ENCODE peak calls at places on chromosomes 6 and 20, in eight cellular contexts. S is upper lobe of left lung, R is endothelial cell, W is GM23338, Z is GM20000, T is endodermal cell, C is MM.1S, O is left ventricle myocardium inferior. L is an unnamed sample.

GRCh38 chr6:83824831-83825230 is 28.3 kb upstream of the RIPPLY2 start:
- DNase-seq in R (no peak), O (no peak), W (no peak), T (no peak), Z (no peak), C (no peak), S (no peak), L (no peak)

GRCh38 chr20:58692579-58693225 is at the start of gene NPEPL1:
- DNase-seq in Z (peak), W (peak), R (peak), T (peak), S (peak), O (peak), C (peak), L (peak)

GRCh38 chr6:77264970-77265369 is 198.3 kb downstream of the HTR1B start:
- DNase-seq in T (peak), Z (no peak), R (no peak), O (no peak), W (peak), C (no peak), S (no peak), L (no peak)

GRCh38 chr6:41960026-41960425 is 18.4 kb upstream of the CCND3 start:
- DNase-seq in R (no peak), S (no peak), O (no peak), W (no peak), Z (no peak), C (no peak), T (no peak), L (no peak)

GRCh38 chr20:4014031-4014474 is 1.3 kb downstream of the RNF24 start:
- DNase-seq in T (peak), R (no peak), Z (peak), W (peak), O (no peak), C (peak), S (no peak), L (no peak)

GRCh38 chr20:62080249-62080993 is 14.7 kb upstream of the TAF4 start:
- DNase-seq in R (no peak), C (no peak), W (no peak), O (no peak), S (no peak), T (no peak), Z (no peak), L (no peak)

GRCh38 chr6:121055572-121056163 is 278.6 kb downstream of the TBC1D32 start:
- DNase-seq in T (no peak), R (peak), S (no peak), C (peak), Z (peak), O (no peak), W (peak), L (no peak)

GRCh38 chr6:135451617-135452190 is 45.8 kb downstream of the AHI1 start:
- DNase-seq in Z (peak), C (peak), W (peak), S (no peak), T (no peak), O (no peak), R (no peak), L (no peak)

GRCh38 chr20:23783447-23783846 is 32.7 kb upstream of the CST1 start:
- DNase-seq in T (no peak), S (no peak), R (no peak), Z (no peak), W (no peak), O (no peak), C (no peak), L (no peak)

GRCh38 chr20:23782366-23782983 is 31.7 kb upstream of the CST1 start:
- DNase-seq in T (peak), S (no peak), W (peak), O (no peak), R (peak), C (peak), Z (peak), L (no peak)
- TF ChIP-seq CTCF in T (peak), S (no peak), W (peak), O (peak), R (peak), C (peak), Z (peak), L (peak)

GRCh38 chr6:79250559-79250958 is 16.1 kb upstream of the HMGN3 start:
- DNase-seq in S (no peak), R (no peak), C (no peak), Z (no peak), O (no peak), W (no peak), T (no peak), L (no peak)

GRCh38 chr6:79246891-79247290 is 12.4 kb upstream of the HMGN3 start:
- DNase-seq in C (peak), R (no peak), O (no peak), S (no peak), T (no peak), Z (peak), W (no peak), L (no peak)

GRCh38 chr6:79249136-79249535 is 14.7 kb upstream of the HMGN3 start:
- DNase-seq in R (no peak), C (peak), Z (no peak), O (no peak), S (no peak), T (no peak), W (no peak), L (no peak)

DNA sequence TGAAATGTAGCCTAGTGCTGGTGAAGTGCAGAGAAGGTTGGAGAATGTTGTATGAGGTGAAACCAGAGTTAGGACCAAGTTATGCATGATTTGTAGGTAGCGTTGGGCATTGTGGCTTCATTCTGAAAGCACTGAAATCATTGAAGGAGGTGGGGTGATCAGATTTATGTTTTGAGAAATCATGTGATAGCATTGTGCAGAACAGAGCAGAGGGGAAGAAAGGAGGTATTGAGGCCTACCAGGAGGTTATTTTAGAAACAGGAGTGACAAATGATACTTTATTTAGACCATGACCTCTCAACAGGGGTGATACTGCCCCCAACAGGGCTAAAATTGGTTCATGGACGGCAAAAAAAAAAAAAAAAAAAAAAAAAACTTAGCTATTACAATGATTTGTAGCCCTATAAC is 15.6 kb upstream of the HMGN3 start:
- DNase-seq in Z (peak), O (no peak), S (no peak), R (no peak), C (peak), T (no peak), W (peak), L (no peak)
- TF ChIP-seq CTCF in Z (no peak), O (peak), S (no peak), R (peak), C (peak), T (peak), W (peak), L (no peak)

DNA sequence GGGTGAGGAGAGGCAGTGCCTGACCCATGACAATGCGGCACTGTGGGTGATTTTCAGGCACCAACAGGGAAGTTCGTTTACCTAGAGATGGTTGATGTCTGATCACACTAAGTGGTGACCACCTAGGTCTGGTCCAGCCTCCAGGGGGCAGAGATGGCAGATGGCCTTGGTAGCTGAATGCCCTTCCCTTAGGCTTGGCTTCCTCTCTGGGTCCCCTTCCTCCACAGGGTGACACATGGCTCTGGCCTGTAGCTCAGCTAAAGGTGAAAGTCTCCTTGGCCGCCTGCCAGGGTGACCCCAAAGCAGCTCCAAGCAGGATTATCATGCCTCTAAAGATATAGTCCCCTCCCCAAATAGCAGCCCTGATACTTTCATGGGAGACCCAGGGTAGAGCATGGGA is 6.4 kb downstream of the GDAP1L1 start:
- DNase-seq in R (no peak), T (peak), O (no peak), Z (no peak), C (no peak), W (no peak), S (no peak), L (no peak)
- TF ChIP-seq CTCF in R (no peak), T (peak), O (no peak), Z (no peak), C (no peak), W (peak), S (no peak), L (no peak)

GRCh38 chr6:39870950-39871349 is 63.3 kb downstream of the MOCS1 start:
- DNase-seq in T (no peak), R (no peak), Z (no peak), C (no peak), S (no peak), O (no peak), W (peak), L (no peak)
- TF ChIP-seq CTCF in T (peak), R (no peak), Z (peak), C (no peak), S (no peak), O (no peak), W (peak), L (no peak)

GRCh38 chr6:63571382-63571882 is 848 bp upstream of the LOC128125822 start:
- DNase-seq in Z (no peak), T (no peak), W (peak), C (no peak), O (no peak), R (no peak), S (no peak), L (no peak)
- TF ChIP-seq CTCF in Z (no peak), T (no peak), W (no peak), C (no peak), O (no peak), R (no peak), S (no peak), L (no peak)